ENCODE peak calls at places on chromosomes 16 and 17, in seven cellular contexts. U is CD4-positive, alpha-beta memory T cell; L is H7; W is neuronal stem cell; E is heart right ventricle; D is psoas muscle; C is uterus. V is an unnamed sample.

GRCh38 chr17:47937915-47938314 is 3.5 kb upstream of the PNPO start:
- DNase-seq in W (no peak), E (no peak), D (no peak), L (no peak), C (no peak), U (no peak), V (no peak)

GRCh38 chr16:64964126-64964540 is 157.7 kb downstream of the CDH11 start:
- DNase-seq in W (no peak), U (no peak), C (no peak), D (no peak), L (no peak), E (no peak), V (no peak)

GRCh38 chr16:69111831-69112230 is 6.4 kb downstream of the HAS3 start:
- DNase-seq in D (no peak), U (no peak), C (no peak), W (no peak), E (no peak), L (no peak), V (no peak)

GRCh38 chr17:43216762-43217613 is 5.3 kb downstream of the TMEM106A start:
- DNase-seq in C (no peak), E (no peak), W (no peak), U (no peak), L (no peak), D (no peak), V (no peak)

GRCh38 chr17:32191306-32191705 is 49.0 kb downstream of the RHOT1 start:
- DNase-seq in E (no peak), D (no peak), L (no peak), W (no peak), U (no peak), C (no peak), V (no peak)

GRCh38 chr17:65131946-65132345 is 5.2 kb upstream of the RGS9 start:
- DNase-seq in L (no peak), W (no peak), C (no peak), D (no peak), E (no peak), U (no peak), V (no peak)

GRCh38 chr16:70737377-70738082 is 51.7 kb upstream of the MTSS2 start:
- DNase-seq in C (peak), E (peak), L (peak), U (peak), W (no peak), D (peak), V (peak)

GRCh38 chr16:11501583-11502138 is 85.1 kb downstream of the LITAF start:
- DNase-seq in E (no peak), L (peak), C (no peak), U (no peak), W (peak), D (peak), V (no peak)

GRCh38 chr17:15498107-15498506 is 30.7 kb upstream of the CDRT4 start:
- DNase-seq in U (no peak), E (no peak), W (no peak), D (no peak), L (no peak), C (no peak), V (no peak)

GRCh38 chr17:45101883-45102811 is 30.2 kb downstream of the PLCD3 start:
- DNase-seq in D (no peak), C (no peak), U (no peak), E (no peak), W (no peak), L (no peak), V (no peak)

GRCh38 chr17:16211601-16212000 is 3.7 kb downstream of the NCOR1 start:
- DNase-seq in D (no peak), U (no peak), C (no peak), L (no peak), E (no peak), W (no peak), V (no peak)

GRCh38 chr17:32310927-32311568 is 30.9 kb downstream of the C17orf75 start:
- DNase-seq in E (no peak), C (no peak), D (no peak), W (no peak), L (peak), U (no peak), V (no peak)

GRCh38 chr17:22310717-22311686 is 618.7 kb downstream of the KCNJ18 start:
- DNase-seq in D (no peak), C (no peak), L (no peak), E (no peak), W (no peak), U (no peak), V (no peak)

GRCh38 chr17:75295220-75296158 is 6.3 kb upstream of the SLC25A19 start:
- DNase-seq in U (no peak), W (no peak), L (no peak), D (no peak), E (no peak), C (no peak), V (no peak)
- H3K4me3 ChIP-seq in U (no peak), W (no peak), L (no peak), D (no peak), E (no peak), C (no peak), V (no peak)

GRCh38 chr17:77874303-77875050 is 84.0 kb upstream of the TNRC6C start:
- DNase-seq in L (peak), D (peak), E (no peak), C (no peak), W (no peak), U (no peak), V (no peak)

GRCh38 chr17:77873518-77874302 is 84.8 kb upstream of the TNRC6C start:
- DNase-seq in D (no peak), U (peak), W (no peak), C (no peak), E (no peak), L (no peak), V (no peak)

GRCh38 chr17:77872199-77872598 is 86.3 kb upstream of the TNRC6C start:
- DNase-seq in W (no peak), D (no peak), C (no peak), E (no peak), L (no peak), U (peak), V (no peak)

GRCh38 chr17:77875051-77875780 is 83.3 kb upstream of the TNRC6C start:
- DNase-seq in C (no peak), D (peak), L (no peak), W (no peak), U (no peak), E (no peak), V (no peak)

GRCh38 chr17:77872714-77873517 is 85.6 kb upstream of the TNRC6C start:
- DNase-seq in L (no peak), W (no peak), U (no peak), C (no peak), E (no peak), D (no peak), V (no peak)
- H3K4me3 ChIP-seq in L (no peak), W (peak), U (no peak), C (no peak), E (no peak), D (no peak), V (no peak)

GRCh38 chr17:1625507-1626080 is 3.0 kb downstream of the SLC43A2 start:
- DNase-seq in W (no peak), U (no peak), E (no peak), C (no peak), L (no peak), D (no peak), V (no peak)
- H3K4me3 ChIP-seq in W (no peak), U (no peak), E (no peak), C (no peak), L (no peak), D (peak), V (no peak)

DNA sequence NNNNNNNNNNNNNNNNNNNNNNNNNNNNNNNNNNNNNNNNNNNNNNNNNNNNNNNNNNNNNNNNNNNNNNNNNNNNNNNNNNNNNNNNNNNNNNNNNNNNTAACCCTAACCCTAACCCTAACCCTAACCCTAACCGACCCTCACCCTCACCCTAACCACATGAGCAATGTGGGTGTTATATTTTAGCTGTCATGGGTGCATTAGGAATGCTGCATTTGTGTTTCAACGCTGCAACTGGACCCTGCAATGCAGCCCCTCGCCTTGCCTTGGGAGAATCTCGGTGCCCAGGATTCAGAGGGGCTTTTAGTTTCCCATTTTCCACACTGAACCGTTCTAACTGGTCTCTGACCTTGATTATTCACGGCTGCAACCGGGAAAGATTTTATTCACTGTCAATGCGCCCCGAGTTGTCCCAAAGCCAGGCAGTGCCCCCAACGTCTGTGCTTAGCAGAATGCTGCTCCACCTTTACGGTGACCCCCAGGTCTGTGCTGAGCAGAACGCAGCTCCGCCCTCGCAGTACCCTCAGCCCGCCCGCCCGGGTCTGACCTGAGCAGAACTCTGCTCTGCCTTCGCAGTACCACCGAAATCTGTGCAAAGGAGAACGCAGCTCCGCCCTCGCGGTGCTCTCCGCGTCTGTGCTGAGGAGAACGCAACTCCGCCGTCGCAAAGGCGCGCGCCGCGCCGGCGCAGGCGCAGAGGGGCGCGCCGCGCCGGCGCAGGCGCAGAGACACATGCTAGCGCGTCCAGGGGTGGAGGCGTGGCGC is 43.3 kb downstream of the POLR3K start:
- DNase-seq in L (peak), E (no peak), D (peak), W (no peak), U (peak), C (no peak), V (no peak)
- H3K4me3 ChIP-seq in L (no peak), E (no peak), D (no peak), W (no peak), U (no peak), C (no peak), V (peak)

V was measured in lung.